ENCODE peak calls at places on chromosomes 5 and 9, in four cellular contexts. D is choroid plexus epithelial cell, Z is neural progenitor cell, I is fibroblast of the aortic adventitia. O is an unnamed sample.

GRCh38 chr9:111106202-111106601 is 67.9 kb upstream of the LPAR1 start:
- DNase-seq in D (no peak), Z (peak), I (no peak), O (no peak)

GRCh38 chr5:171494452-171495121 is 75.1 kb downstream of the FGF18 start:
- DNase-seq in D (peak), Z (peak), I (peak), O (no peak)

GRCh38 chr5:133356386-133357331 is 255.7 kb downstream of the FSTL4 start:
- DNase-seq in D (no peak), Z (no peak), I (no peak), O (no peak)

GRCh38 chr5:173281910-173282309 is 46.3 kb downstream of the STC2 start:
- DNase-seq in D (peak), Z (peak), I (peak), O (no peak)

GRCh38 chr9:134688661-134689319 is 47.2 kb downstream of the COL5A1 start:
- DNase-seq in D (no peak), Z (no peak), I (no peak), O (no peak)

GRCh38 chr9:79127661-79128060 is 444.1 kb upstream of the TLE4 start:
- DNase-seq in D (no peak), Z (no peak), I (no peak), O (no peak)

GRCh38 chr9:115262477-115262876 is 144.5 kb upstream of the TNC start:
- DNase-seq in D (peak), Z (no peak), I (peak), O (no peak)

GRCh38 chr9:106420511-106420944 is 442.4 kb upstream of the ZNF462 start:
- DNase-seq in D (no peak), Z (no peak), I (no peak), O (peak)

GRCh38 chr9:129278391-129279237 is 100.6 kb upstream of the IER5L start:
- DNase-seq in D (peak), Z (peak), I (no peak), O (peak)

GRCh38 chr5:152884006-152884405 is 478.9 kb upstream of the NMUR2 start:
- DNase-seq in D (no peak), Z (no peak), I (no peak), O (no peak)

GRCh38 chr5:66012271-66012670 is 85.9 kb downstream of the ERBIN start:
- DNase-seq in D (no peak), Z (no peak), I (no peak), O (no peak)

GRCh38 chr5:143594913-143595818 is 191.7 kb upstream of the NR3C1 start:
- DNase-seq in D (peak), Z (no peak), I (no peak), O (no peak)

GRCh38 chr5:175257128-175257846 is 186.7 kb downstream of the DRD1 start:
- DNase-seq in D (no peak), Z (no peak), I (no peak), O (no peak)

GRCh38 chr5:164341056-164341619 is 835.7 kb downstream of the MAT2B start:
- DNase-seq in D (peak), Z (peak), I (peak), O (no peak)

GRCh38 chr5:43674536-43674935 is 71.6 kb downstream of the NNT start:
- DNase-seq in D (peak), Z (no peak), I (peak), O (no peak)

GRCh38 chr5:177545487-177546261 is 8.7 kb downstream of the FAM193B start:
- DNase-seq in D (peak), Z (no peak), I (peak), O (no peak)

GRCh38 chr5:72817076-72817476 is 615 bp downstream of the TNPO1 start:
- DNase-seq in D (peak), Z (no peak), I (peak), O (peak)

GRCh38 chr9:129449066-129449465 is 171.8 kb downstream of the C9orf50 start:
- DNase-seq in D (no peak), Z (no peak), I (no peak), O (no peak)

GRCh38 chr9:38144421-38144820 is 75.4 kb upstream of the SHB start:
- DNase-seq in D (peak), Z (no peak), I (peak), O (no peak)

GRCh38 chr5:68110264-68110663 is 105.3 kb upstream of the PIK3R1 start:
- DNase-seq in D (no peak), Z (no peak), I (no peak), O (no peak)

GRCh38 chr5:59259238-59259637 is 634.3 kb downstream of the PDE4D start:
- DNase-seq in D (no peak), Z (no peak), I (no peak), O (no peak)

O was measured in GM13976.